ENCODE peak calls at places on chromosomes 4 and X, in five cellular contexts. G is WTC11, S is HCT116, L is GM12878, Y is A549. T is an unnamed sample.

GRCh38 chrX:17563076-17563475 is 174.2 kb upstream of the SCML1 start:
- DNase-seq in S (no peak), G (no peak), Y (no peak), L (no peak), T (no peak)

GRCh38 chr4:165631912-165632311 is 241.1 kb upstream of the TLL1 start:
- DNase-seq in G (no peak), L (no peak), Y (no peak), S (no peak), T (no peak)

GRCh38 chrX:39955621-39956020 is 142.1 kb downstream of the BCOR start:
- DNase-seq in L (no peak), S (no peak), G (no peak), Y (no peak), T (peak; percentile 53)

GRCh38 chr4:10161146-10161545 is 44.5 kb upstream of the WDR1 start:
- DNase-seq in S (no peak), Y (no peak), G (no peak), L (no peak), T (no peak)

GRCh38 chrX:45803383-45803921 is 602.8 kb upstream of the DIPK2B start:
- DNase-seq in S (peak; percentile 73), Y (no peak), L (no peak), G (no peak), T (peak; percentile 91)

GRCh38 chrX:40054793-40055192 is 43.0 kb downstream of the BCOR start:
- DNase-seq in S (no peak), L (no peak), G (no peak), Y (no peak), T (no peak)

GRCh38 chr4:164716901-164717300 is 37.0 kb upstream of the SMIM31 start:
- DNase-seq in L (no peak), S (no peak), G (peak; percentile 26), Y (no peak), T (peak; percentile 4)

GRCh38 chrX:13026877-13027652 is 17.4 kb downstream of the FAM9C start:
- DNase-seq in S (no peak), Y (no peak), L (no peak), G (no peak), T (peak; percentile 34)

GRCh38 chr4:15955670-15956069 is 7.3 kb downstream of the FGFBP2 start:
- DNase-seq in G (no peak), S (peak; percentile 47), L (no peak), Y (peak; percentile 15), T (no peak)

GRCh38 chr4:57102050-57102564 is 8.1 kb downstream of the IGFBP7 start:
- DNase-seq in G (no peak), S (no peak), Y (no peak), L (no peak), T (no peak)

GRCh38 chrX:3129256-3129655 is 88.0 kb downstream of the ARSF start:
- DNase-seq in L (no peak), Y (no peak), G (no peak), S (no peak), T (no peak)

GRCh38 chrX:23901065-23901464 is 6.7 kb downstream of the APOO start:
- DNase-seq in S (peak; percentile 73), G (no peak), L (no peak), Y (peak; percentile 68), T (peak; percentile 86)

GRCh38 chrX:50877310-50877709 is 33.2 kb upstream of the BMP15 start:
- DNase-seq in G (no peak), S (no peak), Y (no peak), L (no peak), T (no peak)

GRCh38 chrX:74804574-74804973 is 120.7 kb downstream of the NEXMIF start:
- DNase-seq in S (no peak), Y (no peak), G (no peak), L (no peak), T (no peak)

GRCh38 chrX:96685205-96686099 is 810 bp downstream of the DIAPH2 start:
- DNase-seq in L (no peak), S (no peak), G (peak; percentile 12), Y (no peak), T (peak; percentile 90)

GRCh38 chr4:26178874-26179273 is 141.9 kb upstream of the RBPJ start:
- DNase-seq in L (no peak), S (no peak), Y (no peak), G (no peak), T (no peak)

GRCh38 chrX:113868169-113868568 is 715.7 kb upstream of the HTR2C start:
- DNase-seq in Y (no peak), L (no peak), G (no peak), S (no peak), T (no peak)

GRCh38 chrX:76026292-76026691 is 146.6 kb upstream of the PBDC1 start:
- DNase-seq in L (no peak), G (no peak), Y (no peak), S (no peak), T (no peak)

GRCh38 chr4:92636038-92636825 is 332.5 kb downstream of the GRID2 start:
- DNase-seq in L (no peak), S (no peak), Y (no peak), G (no peak), T (no peak)

GRCh38 chrX:103254171-103254824 is 657 bp downstream of the TCEAL8 start:
- DNase-seq in Y (no peak), S (peak; percentile 48), G (peak; percentile 82), L (peak; percentile 3), T (peak; percentile 24)

GRCh38 chrX:37060999-37061398 is 52.8 kb downstream of the FAM47C start:
- DNase-seq in L (no peak), G (no peak), S (peak; percentile 26), Y (no peak), T (peak; percentile 50)

GRCh38 chr4:1393866-1394265 is 12.4 kb downstream of the NKX1-1 start:
- DNase-seq in Y (no peak), G (peak; percentile 6), S (no peak), L (no peak), T (no peak)

GRCh38 chrX:39431893-39432292 is 630.6 kb downstream of the MID1IP1 start:
- DNase-seq in L (no peak), Y (no peak), S (no peak), G (no peak), T (no peak)

GRCh38 chr4:10963958-10964705 is 279.6 kb upstream of the CLNK start:
- DNase-seq in G (no peak), Y (no peak), S (no peak), L (no peak), T (no peak)

GRCh38 chr4:76028242-76028859 is 5.1 kb upstream of the CXCL10 start:
- DNase-seq in Y (no peak), S (no peak), G (no peak), L (no peak), T (no peak)

GRCh38 chr4:80094191-80094590 is 21.2 kb upstream of the ANTXR2 start:
- DNase-seq in G (no peak), S (no peak), Y (no peak), L (no peak), T (no peak)

GRCh38 chr4:83252782-83253405 is 31.7 kb downstream of the COQ2 start:
- DNase-seq in G (peak; percentile 73), L (no peak), Y (peak; percentile 35), S (peak; percentile 54), T (peak; percentile 87)

GRCh38 chr4:5128569-5128968 is 77.3 kb downstream of the STK32B start:
- DNase-seq in S (no peak), G (no peak), Y (no peak), L (no peak), T (no peak)

GRCh38 chrX:66489339-66489738 is 149.5 kb downstream of the EDA2R start:
- DNase-seq in G (no peak), S (no peak), L (no peak), Y (no peak), T (no peak)

GRCh38 chr4:8465615-8466611 is 25.3 kb downstream of the TRMT44 start:
- DNase-seq in L (no peak), Y (no peak), S (no peak), G (no peak), T (no peak)

GRCh38 chrX:18542897-18543296 is 117.5 kb downstream of the CDKL5 start:
- DNase-seq in G (no peak), Y (no peak), L (no peak), S (no peak), T (no peak)

GRCh38 chr4:82525287-82525898 is 36.4 kb downstream of the TMEM150C start:
- DNase-seq in Y (no peak), L (no peak), G (no peak), S (no peak), T (peak; percentile 49)

GRCh38 chrX:19555236-19555635 is 39.9 kb upstream of the MAP3K15 start:
- DNase-seq in Y (no peak), S (no peak), L (no peak), G (no peak), T (no peak)

GRCh38 chr4:166432842-166433241 is 559.8 kb downstream of the TLL1 start:
- DNase-seq in Y (no peak), S (no peak), G (no peak), L (no peak), T (no peak)

GRCh38 chr4:127140306-127140705 is 492.5 kb upstream of the INTU start:
- DNase-seq in L (no peak), G (no peak), Y (peak; percentile 0), S (no peak), T (no peak)

GRCh38 chr4:159191989-159192388 is 89.1 kb downstream of the RAPGEF2 start:
- DNase-seq in Y (peak; percentile 40), G (no peak), S (peak; percentile 51), L (no peak), T (peak; percentile 20)

GRCh38 chr4:110020139-110020538 is 107.5 kb downstream of the EGF start:
- DNase-seq in L (no peak), S (no peak), Y (no peak), G (peak; percentile 20), T (no peak)
- TF ChIP-seq MAX in L (no peak), S (no peak), Y (no peak), G (no peak), T (no peak)

DNA sequence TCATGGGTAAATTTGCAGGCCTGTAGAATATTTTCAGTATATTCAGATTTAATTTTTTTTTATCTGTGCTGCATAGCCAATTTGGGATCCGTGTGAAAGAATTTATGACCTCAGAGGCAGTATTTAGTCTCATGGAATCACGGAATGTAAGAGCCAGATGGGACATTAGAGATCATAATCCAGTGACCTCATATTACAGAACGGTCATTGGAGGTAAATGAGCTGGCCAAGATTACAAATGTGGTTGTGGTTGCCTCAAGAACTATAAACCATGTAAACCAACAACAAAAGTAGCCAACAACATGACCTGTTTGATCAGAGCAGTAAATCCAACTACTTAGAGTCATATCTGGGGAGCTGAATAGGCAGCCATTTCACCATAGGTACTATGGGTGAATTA is 71.6 kb downstream of the AMOT start:
- DNase-seq in S (no peak), G (no peak), L (no peak), Y (no peak), T (no peak)
- TF ChIP-seq MAX in S (no peak), G (no peak), L (no peak), Y (no peak), T (no peak)

DNA sequence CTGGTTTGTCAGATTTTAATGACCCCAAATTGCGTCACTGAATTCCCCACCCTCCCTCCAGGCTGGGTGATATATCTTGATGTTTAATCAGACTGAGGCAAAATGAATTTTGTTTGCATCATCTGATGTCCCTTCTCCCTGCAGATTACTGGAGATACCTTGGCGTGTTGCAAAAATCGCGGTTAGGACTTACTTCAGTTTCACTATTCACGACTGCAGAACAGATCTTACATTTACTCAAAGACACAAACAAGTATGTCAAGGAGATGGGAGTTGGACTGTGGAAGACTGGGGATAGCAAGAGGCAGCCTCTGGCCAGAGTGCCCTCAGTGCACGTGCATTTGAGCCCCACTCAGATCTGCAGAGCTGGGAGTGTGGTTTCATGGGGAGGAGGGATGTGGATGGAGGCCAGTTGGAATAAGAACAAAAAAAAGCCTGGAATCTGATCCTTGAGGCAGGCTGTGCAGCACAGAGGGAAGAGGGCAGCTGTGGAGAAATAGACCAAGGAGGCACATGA is 92.2 kb upstream of the MTM1 start:
- DNase-seq in Y (no peak), L (no peak), G (no peak), S (no peak), T (peak; percentile 51)
- TF ChIP-seq MAX in Y (no peak), L (no peak), G (no peak), S (no peak), T (no peak)

GRCh38 chr4:94491322-94491721 is 39.6 kb downstream of the PDLIM5 start:
- DNase-seq in S (no peak), Y (no peak), G (no peak), L (no peak), T (no peak)
- TF ChIP-seq MAX in S (no peak), Y (no peak), G (no peak), L (no peak), T (no peak)